ENCODE peak calls at places on chromosome 20, in six cellular contexts. One of them, this sample, is unnamed.
A peak's percentile ranks its signal among the peaks of the same experiment; 100 is the strongest.

GRCh38 chr20:44034451-44034850 is 119.8 kb downstream of the TOX2 start:
- DNase-seq in HCT116: no peak
- DNase-seq in HepG2: no peak
- DNase-seq in GM12878: no peak
- DNase-seq in K562: no peak
- DNase-seq in H1: no peak
- DNase-seq in this sample: no peak

GRCh38 chr20:43938932-43939761 is 24.5 kb downstream of the TOX2 start:
- DNase-seq in HCT116: no peak
- DNase-seq in HepG2: peak; percentile 72
- DNase-seq in GM12878: no peak
- DNase-seq in K562: no peak
- DNase-seq in H1: no peak
- DNase-seq in this sample: no peak

GRCh38 chr20:5481872-5482271 is 165.1 kb upstream of the PROKR2 start:
- DNase-seq in HCT116: no peak
- DNase-seq in HepG2: no peak
- DNase-seq in GM12878: no peak
- DNase-seq in K562: no peak
- DNase-seq in H1: no peak
- DNase-seq in this sample: no peak

GRCh38 chr20:22776369-22776768 is 192.0 kb upstream of the FOXA2 start:
- DNase-seq in HCT116: no peak
- DNase-seq in HepG2: no peak
- DNase-seq in GM12878: no peak
- DNase-seq in K562: no peak
- DNase-seq in H1: no peak
- DNase-seq in this sample: no peak

GRCh38 chr20:41507851-41508250 is 110.3 kb downstream of the CHD6 start:
- DNase-seq in HCT116: no peak
- DNase-seq in HepG2: no peak
- DNase-seq in GM12878: no peak
- DNase-seq in K562: no peak
- DNase-seq in H1: no peak
- DNase-seq in this sample: no peak

GRCh38 chr20:5180933-5181332 is 54.1 kb downstream of the CDS2 start:
- DNase-seq in HCT116: no peak
- DNase-seq in HepG2: no peak
- DNase-seq in GM12878: no peak
- DNase-seq in K562: no peak
- DNase-seq in H1: no peak
- DNase-seq in this sample: no peak

GRCh38 chr20:58981564-58982364 is 708 bp downstream of the NELFCD start:
- DNase-seq in HCT116: no peak
- DNase-seq in HepG2: peak; percentile 35
- DNase-seq in GM12878: no peak
- DNase-seq in K562: peak; percentile 39
- DNase-seq in H1: no peak
- DNase-seq in this sample: peak; percentile 55

GRCh38 chr20:3710027-3710426 is 2.4 kb downstream of the SIGLEC1 start:
- DNase-seq in HCT116: no peak
- DNase-seq in HepG2: no peak
- DNase-seq in GM12878: no peak
- DNase-seq in K562: peak; percentile 20
- DNase-seq in H1: no peak
- DNase-seq in this sample: no peak

GRCh38 chr20:3606021-3606420 is 57.2 kb downstream of the GFRA4 start:
- DNase-seq in HCT116: no peak
- DNase-seq in HepG2: no peak
- DNase-seq in GM12878: no peak
- DNase-seq in K562: no peak
- DNase-seq in H1: no peak
- DNase-seq in this sample: no peak

GRCh38 chr20:24585796-24586522 is 116.5 kb downstream of the SYNDIG1 start:
- DNase-seq in HCT116: no peak
- DNase-seq in HepG2: no peak
- DNase-seq in GM12878: no peak
- DNase-seq in K562: no peak
- DNase-seq in H1: no peak
- DNase-seq in this sample: no peak

GRCh38 chr20:14384411-14384810 is 47.0 kb upstream of the FLRT3 start:
- DNase-seq in HCT116: no peak
- DNase-seq in HepG2: no peak
- DNase-seq in GM12878: no peak
- DNase-seq in K562: no peak
- DNase-seq in H1: no peak
- DNase-seq in this sample: peak; percentile 2

GRCh38 chr20:36644032-36644712 is 1.8 kb downstream of the SLA2 start:
- DNase-seq in HCT116: no peak
- DNase-seq in HepG2: no peak
- DNase-seq in GM12878: no peak
- DNase-seq in K562: no peak
- DNase-seq in H1: no peak
- DNase-seq in this sample: no peak

GRCh38 chr20:17655865-17656489 is 26.1 kb downstream of the RRBP1 start:
- DNase-seq in HCT116: no peak
- DNase-seq in HepG2: no peak
- DNase-seq in GM12878: peak; percentile 11
- DNase-seq in K562: no peak
- DNase-seq in H1: no peak
- DNase-seq in this sample: no peak

GRCh38 chr20:46965477-46965876 is 70.8 kb downstream of the EYA2 start:
- DNase-seq in HCT116: no peak
- DNase-seq in HepG2: no peak
- DNase-seq in GM12878: no peak
- DNase-seq in K562: no peak
- DNase-seq in H1: no peak
- DNase-seq in this sample: peak; percentile 31

GRCh38 chr20:3616250-3616649 is 46.9 kb downstream of the GFRA4 start:
- DNase-seq in HCT116: no peak
- DNase-seq in HepG2: no peak
- DNase-seq in GM12878: no peak
- DNase-seq in K562: no peak
- DNase-seq in H1: no peak
- DNase-seq in this sample: no peak

GRCh38 chr20:14197097-14197496 is 140.3 kb downstream of the FLRT3 start:
- DNase-seq in HCT116: no peak
- DNase-seq in HepG2: no peak
- DNase-seq in GM12878: no peak
- DNase-seq in K562: no peak
- DNase-seq in H1: no peak
- DNase-seq in this sample: no peak

GRCh38 chr20:63318391-63319163 is 25.6 kb downstream of the COL20A1 start:
- DNase-seq in HCT116: no peak
- DNase-seq in HepG2: no peak
- DNase-seq in GM12878: no peak
- DNase-seq in K562: no peak
- DNase-seq in H1: no peak
- DNase-seq in this sample: no peak

GRCh38 chr20:59157961-59158541 is 5.6 kb upstream of the ZNF831 start:
- DNase-seq in HCT116: no peak
- DNase-seq in HepG2: no peak
- DNase-seq in GM12878: no peak
- DNase-seq in K562: no peak
- DNase-seq in H1: no peak
- DNase-seq in this sample: no peak

GRCh38 chr20:60812561-60812960 is 439.5 kb upstream of the CDH4 start:
- DNase-seq in HCT116: no peak
- DNase-seq in HepG2: no peak
- DNase-seq in GM12878: no peak
- DNase-seq in K562: no peak
- DNase-seq in H1: no peak
- DNase-seq in this sample: no peak

GRCh38 chr20:49505518-49505917 is 23.1 kb upstream of the KCNB1 start:
- DNase-seq in HCT116: no peak
- DNase-seq in HepG2: no peak
- DNase-seq in GM12878: no peak
- DNase-seq in K562: no peak
- DNase-seq in H1: no peak
- DNase-seq in this sample: no peak

GRCh38 chr20:61304750-61305149 is 52.7 kb downstream of the CDH4 start:
- DNase-seq in HCT116: no peak
- DNase-seq in HepG2: no peak
- DNase-seq in GM12878: no peak
- DNase-seq in K562: no peak
- DNase-seq in H1: no peak
- DNase-seq in this sample: no peak

GRCh38 chr20:40941023-40941655 is 87.5 kb upstream of the TOP1 start:
- DNase-seq in HCT116: no peak
- DNase-seq in HepG2: no peak
- DNase-seq in GM12878: peak; percentile 31
- DNase-seq in K562: no peak
- DNase-seq in H1: no peak
- DNase-seq in this sample: peak; percentile 39

GRCh38 chr20:48823476-48823875 is 4.3 kb downstream of the PREX1 start:
- DNase-seq in HCT116: no peak
- DNase-seq in HepG2: no peak
- DNase-seq in GM12878: no peak
- DNase-seq in K562: no peak
- DNase-seq in H1: no peak
- DNase-seq in this sample: no peak

GRCh38 chr20:4083103-4083864 is 67.9 kb upstream of the RNF24 start:
- DNase-seq in HCT116: no peak
- DNase-seq in HepG2: peak; percentile 54
- DNase-seq in GM12878: no peak
- DNase-seq in K562: no peak
- DNase-seq in H1: no peak
- DNase-seq in this sample: no peak

GRCh38 chr20:40683221-40683893 is 5.7 kb downstream of the MAFB start:
- DNase-seq in HCT116: no peak
- DNase-seq in HepG2: no peak
- DNase-seq in GM12878: no peak
- DNase-seq in K562: no peak
- DNase-seq in H1: no peak
- DNase-seq in this sample: no peak

GRCh38 chr20:63848003-63848911 is 13.0 kb upstream of the ABHD16B start:
- DNase-seq in HCT116: no peak
- DNase-seq in HepG2: no peak
- DNase-seq in GM12878: no peak
- DNase-seq in K562: peak; percentile 77
- DNase-seq in H1: no peak
- DNase-seq in this sample: no peak

GRCh38 chr20:38590682-38591483 is 9.9 kb downstream of the ADIG start:
- DNase-seq in HCT116: no peak
- DNase-seq in HepG2: no peak
- DNase-seq in GM12878: no peak
- DNase-seq in K562: no peak
- DNase-seq in H1: no peak
- DNase-seq in this sample: no peak
- TF ChIP-seq JUND in HCT116: no peak
- TF ChIP-seq JUND in HepG2: no peak
- TF ChIP-seq JUND in GM12878: no peak
- TF ChIP-seq JUND in K562: no peak
- TF ChIP-seq JUND in H1: no peak
- TF ChIP-seq JUND in this sample: no peak

GRCh38 chr20:10670521-10671220 is 3.1 kb downstream of the JAG1 start:
- DNase-seq in HCT116: no peak
- DNase-seq in HepG2: peak; percentile 47
- DNase-seq in GM12878: peak; percentile 82
- DNase-seq in K562: no peak
- DNase-seq in H1: no peak
- DNase-seq in this sample: no peak

GRCh38 chr20:10668677-10669368 is 5.0 kb downstream of the JAG1 start:
- DNase-seq in HCT116: no peak
- DNase-seq in HepG2: no peak
- DNase-seq in GM12878: no peak
- DNase-seq in K562: no peak
- DNase-seq in H1: no peak
- DNase-seq in this sample: no peak

GRCh38 chr20:10671221-10671849 is 2.5 kb downstream of the JAG1 start:
- DNase-seq in HCT116: no peak
- DNase-seq in HepG2: peak; percentile 93
- DNase-seq in GM12878: peak; percentile 69
- DNase-seq in K562: peak; percentile 24
- DNase-seq in H1: no peak
- DNase-seq in this sample: no peak

GRCh38 chr20:10671850-10672578 is 1.8 kb downstream of the JAG1 start:
- DNase-seq in HCT116: no peak
- DNase-seq in HepG2: no peak
- DNase-seq in GM12878: no peak
- DNase-seq in K562: peak; percentile 32
- DNase-seq in H1: no peak
- DNase-seq in this sample: peak; percentile 61

DNA sequence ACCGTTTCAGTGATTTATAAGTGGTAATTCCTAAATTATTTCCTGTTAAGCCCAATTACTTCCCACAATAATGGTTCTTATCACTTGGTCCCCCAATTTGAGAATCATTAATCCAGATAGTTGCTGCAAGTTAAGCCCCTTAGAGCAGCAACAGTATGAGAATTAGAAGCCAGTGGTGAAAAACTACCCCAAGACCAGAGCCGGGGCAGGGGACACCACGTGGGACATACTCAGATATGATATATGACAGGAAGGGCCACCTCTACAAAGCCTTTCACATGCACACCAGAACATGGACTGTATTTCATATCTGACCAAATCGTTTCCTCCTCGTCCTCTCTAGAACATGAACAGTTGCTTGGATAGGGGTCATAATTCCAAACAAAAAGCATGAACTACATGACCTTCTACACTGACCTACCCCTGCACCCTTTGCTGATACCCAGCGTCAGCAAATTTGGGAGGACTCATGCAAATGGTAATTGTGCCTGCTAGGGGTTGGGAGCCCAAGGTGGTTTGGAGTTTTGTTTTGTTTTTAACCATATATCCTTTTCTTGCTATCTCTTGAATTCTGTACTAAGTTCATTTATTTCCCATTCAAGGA is 3.9 kb downstream of the JAG1 start:
- DNase-seq in HCT116: no peak
- DNase-seq in HepG2: no peak
- DNase-seq in GM12878: no peak
- DNase-seq in K562: no peak
- DNase-seq in H1: no peak
- DNase-seq in this sample: no peak
- TF ChIP-seq JUND in HCT116: no peak
- TF ChIP-seq JUND in HepG2: no peak
- TF ChIP-seq JUND in GM12878: no peak
- TF ChIP-seq JUND in K562: no peak
- TF ChIP-seq JUND in H1: no peak
- TF ChIP-seq JUND in this sample: no peak

GRCh38 chr20:34315236-34315635 is 12.1 kb upstream of the AHCY start:
- DNase-seq in HCT116: no peak
- DNase-seq in HepG2: no peak
- DNase-seq in GM12878: no peak
- DNase-seq in K562: no peak
- DNase-seq in H1: no peak
- DNase-seq in this sample: no peak
- TF ChIP-seq JUND in HCT116: no peak
- TF ChIP-seq JUND in HepG2: no peak
- TF ChIP-seq JUND in GM12878: no peak
- TF ChIP-seq JUND in K562: no peak
- TF ChIP-seq JUND in H1: no peak
- TF ChIP-seq JUND in this sample: no peak

DNA sequence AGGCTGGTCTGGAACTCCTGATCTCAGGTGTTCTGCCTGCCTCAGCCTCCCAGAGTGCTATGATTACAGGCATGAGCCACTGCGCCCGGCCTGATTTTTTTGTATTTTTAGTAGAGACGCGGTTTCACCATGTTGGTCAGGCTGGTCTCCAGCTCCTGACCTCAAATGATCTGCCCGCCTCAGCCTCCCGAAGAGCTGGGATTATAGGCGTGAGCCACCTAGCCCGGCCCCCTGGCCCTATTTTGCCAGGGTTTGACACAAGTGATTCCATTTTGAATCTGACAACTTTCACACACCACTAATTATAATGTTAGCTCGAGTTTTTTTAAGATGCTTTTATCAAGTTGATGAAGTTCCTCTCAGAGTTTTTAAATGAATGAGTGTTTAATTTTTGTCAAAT is 25.6 kb downstream of the TTLL9 start:
- DNase-seq in HCT116: no peak
- DNase-seq in HepG2: no peak
- DNase-seq in GM12878: no peak
- DNase-seq in K562: no peak
- DNase-seq in H1: no peak
- DNase-seq in this sample: no peak
- TF ChIP-seq JUND in HCT116: no peak
- TF ChIP-seq JUND in HepG2: no peak
- TF ChIP-seq JUND in GM12878: no peak
- TF ChIP-seq JUND in K562: no peak
- TF ChIP-seq JUND in H1: no peak
- TF ChIP-seq JUND in this sample: no peak

This sample was measured in T47D.